ENCODE peak calls at places on chromosomes 13 and 19, in four cellular contexts. One of them, this sample, is unnamed.

GRCh38 chr19:17341845-17342244 is 4.5 kb downstream of the GTPBP3 start:
- DNase-seq in HepG2: no peak
- DNase-seq in K562: no peak
- DNase-seq in H1: no peak
- DNase-seq in this sample: no peak

GRCh38 chr13:40986328-40986856 is 32.7 kb downstream of the ELF1 start:
- DNase-seq in HepG2: peak
- DNase-seq in K562: no peak
- DNase-seq in H1: no peak
- DNase-seq in this sample: no peak

GRCh38 chr13:41458939-41459753 is 1.8 kb downstream of the RGCC start:
- DNase-seq in HepG2: peak
- DNase-seq in K562: peak
- DNase-seq in H1: no peak
- DNase-seq in this sample: peak

GRCh38 chr19:50007170-50007569 is 18.0 kb downstream of the VRK3 start:
- DNase-seq in HepG2: no peak
- DNase-seq in K562: no peak
- DNase-seq in H1: no peak
- DNase-seq in this sample: no peak

GRCh38 chr13:97018029-97018819 is 23.9 kb upstream of the OXGR1 start:
- DNase-seq in HepG2: peak
- DNase-seq in K562: peak
- DNase-seq in H1: no peak
- DNase-seq in this sample: peak

GRCh38 chr13:30224732-30225131 is 82.6 kb downstream of the KATNAL1 start:
- DNase-seq in HepG2: no peak
- DNase-seq in K562: no peak
- DNase-seq in H1: no peak
- DNase-seq in this sample: no peak

GRCh38 chr13:41064493-41064892 is 3.2 kb downstream of the WBP4 start:
- DNase-seq in HepG2: no peak
- DNase-seq in K562: no peak
- DNase-seq in H1: no peak
- DNase-seq in this sample: no peak

GRCh38 chr13:114080739-114081561 is 51.5 kb downstream of the RASA3 start:
- DNase-seq in HepG2: no peak
- DNase-seq in K562: no peak
- DNase-seq in H1: no peak
- DNase-seq in this sample: no peak

GRCh38 chr19:17205237-17206140 is 9.7 kb upstream of the USE1 start:
- DNase-seq in HepG2: peak
- DNase-seq in K562: peak
- DNase-seq in H1: peak
- DNase-seq in this sample: peak

GRCh38 chr19:18194554-18195238 is 1.7 kb downstream of the MPV17L2 start:
- DNase-seq in HepG2: no peak
- DNase-seq in K562: peak
- DNase-seq in H1: no peak
- DNase-seq in this sample: peak

GRCh38 chr19:32677657-32678056 is 2.0 kb downstream of the RGS9BP start:
- DNase-seq in HepG2: no peak
- DNase-seq in K562: no peak
- DNase-seq in H1: no peak
- DNase-seq in this sample: peak

GRCh38 chr19:1122972-1123363 is 19.2 kb downstream of the GPX4 start:
- DNase-seq in HepG2: peak
- DNase-seq in K562: peak
- DNase-seq in H1: no peak
- DNase-seq in this sample: peak
- TF ChIP-seq CREB1 in HepG2: no peak
- TF ChIP-seq CREB1 in K562: no peak
- TF ChIP-seq CREB1 in H1: no peak
- TF ChIP-seq CREB1 in this sample: no peak

DNA sequence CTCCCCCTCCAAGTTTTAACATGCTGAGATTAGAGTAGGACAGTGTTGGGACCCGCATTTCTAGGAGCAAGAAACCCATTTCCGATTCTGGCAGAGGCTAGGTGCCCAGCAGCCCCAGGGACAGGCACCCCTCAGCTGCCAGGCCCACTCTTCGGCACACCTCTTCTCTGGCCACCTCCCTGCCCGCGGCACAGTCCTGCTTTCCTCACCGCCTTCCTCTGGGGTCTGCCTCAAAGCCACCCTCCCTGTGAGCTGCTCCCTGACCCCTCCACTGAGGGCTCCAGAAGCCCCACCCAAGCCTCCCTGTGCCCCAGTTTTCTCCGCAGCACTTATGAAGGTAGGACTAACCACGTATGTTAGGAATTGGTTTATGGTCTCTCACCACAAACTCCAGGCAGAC is 79.9 kb downstream of the STK24 start:
- DNase-seq in HepG2: no peak
- DNase-seq in K562: no peak
- DNase-seq in H1: no peak
- DNase-seq in this sample: no peak
- H3K4me2 ChIP-seq in HepG2: no peak
- H3K4me2 ChIP-seq in K562: no peak
- H3K4me2 ChIP-seq in H1: no peak
- H3K4me2 ChIP-seq in this sample: peak

DNA sequence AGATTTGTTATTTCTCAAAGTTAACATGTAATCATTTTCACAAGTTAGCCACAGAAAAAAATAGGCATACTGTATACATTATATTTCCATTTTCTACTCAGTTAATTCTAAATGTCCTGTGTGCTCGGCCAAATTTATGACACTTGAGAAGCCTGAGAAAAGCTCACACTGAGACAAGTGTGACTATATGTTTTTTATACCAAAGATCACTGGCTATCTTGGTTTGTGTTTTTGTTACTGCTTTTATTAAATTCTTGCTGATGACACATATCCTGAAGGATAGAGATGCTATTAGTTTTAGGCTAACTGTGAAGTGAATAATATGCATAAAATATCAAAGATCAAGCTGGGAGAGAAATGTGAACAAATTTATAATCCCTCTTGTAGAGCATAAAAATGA is 49.3 kb upstream of the IL17D start:
- DNase-seq in HepG2: no peak
- DNase-seq in K562: no peak
- DNase-seq in H1: no peak
- DNase-seq in this sample: no peak
- TF ChIP-seq CREB1 in HepG2: no peak
- TF ChIP-seq CREB1 in K562: no peak
- TF ChIP-seq CREB1 in H1: no peak
- TF ChIP-seq CREB1 in this sample: no peak

DNA sequence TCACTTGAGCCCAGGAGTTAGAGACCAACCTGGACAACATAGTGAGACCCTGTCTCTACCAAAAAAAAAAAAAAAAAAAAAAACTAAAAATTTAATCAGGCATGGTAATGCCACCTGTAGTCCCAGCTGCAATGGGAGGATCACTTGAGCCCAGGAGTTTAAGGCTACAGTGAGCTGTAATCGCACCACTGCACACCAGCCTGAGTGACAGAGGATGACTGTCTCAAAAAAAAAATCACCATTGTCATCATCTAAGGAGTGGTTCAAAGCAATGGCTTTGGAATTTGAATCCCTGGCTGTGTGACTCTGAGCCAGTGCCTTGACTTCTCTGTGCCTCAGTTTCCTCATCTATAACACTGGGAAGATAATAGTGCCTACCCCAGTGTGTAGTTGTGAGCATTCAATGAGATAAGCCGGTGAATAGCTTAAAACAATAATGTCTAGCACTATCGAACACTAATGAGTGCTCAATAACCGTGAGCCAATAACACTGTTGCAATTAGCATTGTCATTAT is 11.5 kb downstream of the IGSF23 start:
- DNase-seq in HepG2: no peak
- DNase-seq in K562: no peak
- DNase-seq in H1: no peak
- DNase-seq in this sample: no peak
- H3K4me2 ChIP-seq in HepG2: no peak
- H3K4me2 ChIP-seq in K562: no peak
- H3K4me2 ChIP-seq in H1: no peak
- H3K4me2 ChIP-seq in this sample: no peak

DNA sequence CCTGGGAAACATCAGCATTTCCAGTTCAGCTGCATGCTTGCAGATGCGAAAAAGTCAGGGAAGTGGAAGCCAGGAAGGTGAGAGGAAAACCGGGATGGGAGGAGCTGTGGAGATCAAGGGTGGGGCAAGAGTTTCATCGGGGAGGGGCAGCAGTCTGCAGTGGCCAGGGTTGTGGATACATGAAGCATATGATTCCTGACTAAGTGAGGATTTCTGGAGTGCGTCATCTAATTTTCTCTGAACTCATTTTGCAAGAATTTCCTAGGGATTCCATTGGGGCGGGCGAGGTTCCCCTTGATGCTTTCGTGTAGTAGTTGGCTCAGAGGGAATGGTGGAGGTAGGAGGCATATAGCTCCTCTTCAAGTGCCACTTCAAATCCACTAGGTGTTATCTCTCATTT is 344.1 kb upstream of the TMTC4 start:
- DNase-seq in HepG2: no peak
- DNase-seq in K562: no peak
- DNase-seq in H1: no peak
- DNase-seq in this sample: no peak
- TF ChIP-seq CREB1 in HepG2: no peak
- TF ChIP-seq CREB1 in K562: no peak
- TF ChIP-seq CREB1 in H1: no peak
- TF ChIP-seq CREB1 in this sample: no peak

This sample was measured in GM23338.